ENCODE peak calls at places on chromosomes 13 and 19, in five cellular contexts. E, J, Y, O and F are unnamed samples.

GRCh38 chr13:31477961-31478360 is 261.4 kb upstream of the RXFP2 start:
- DNase-seq in Y (no peak), E (peak; percentile 69), J (no peak), O (no peak), F (peak; percentile 83)

GRCh38 chr13:90448466-90449037 is 898.9 kb upstream of the MIR17HG start:
- DNase-seq in Y (no peak), J (no peak), E (peak; percentile 20), O (no peak), F (peak; percentile 25)

GRCh38 chr13:25977216-25977615 is 74.6 kb downstream of the SHISA2 start:
- DNase-seq in Y (no peak), O (peak; percentile 24), J (no peak), E (no peak), F (no peak)

GRCh38 chr19:55132453-55133129 is 15.2 kb upstream of the PPP1R12C start:
- DNase-seq in O (no peak), E (no peak), J (no peak), Y (no peak), F (no peak)

GRCh38 chr19:40594251-40594650 is 6.9 kb upstream of the LTBP4 start:
- DNase-seq in J (no peak), E (no peak), Y (no peak), O (peak; percentile 44), F (peak; percentile 47)

GRCh38 chr19:33462112-33462726 is 59.4 kb downstream of the PEPD start:
- DNase-seq in Y (no peak), J (no peak), O (no peak), E (no peak), F (no peak)

GRCh38 chr19:46967578-46968018 is 52.0 kb upstream of the NPAS1 start:
- DNase-seq in E (no peak), O (no peak), J (peak; percentile 65), Y (no peak), F (no peak)

GRCh38 chr13:71672527-71672926 is 194.5 kb downstream of the DACH1 start:
- DNase-seq in Y (no peak), E (no peak), O (no peak), J (no peak), F (no peak)

GRCh38 chr13:112893570-112894422 is 75.2 kb upstream of the MCF2L start:
- DNase-seq in O (peak; percentile 70), Y (no peak), E (no peak), J (no peak), F (peak; percentile 17)

GRCh38 chr13:112724788-112725345 is 35.0 kb downstream of the ATP11A start:
- DNase-seq in E (no peak), O (no peak), J (no peak), Y (no peak), F (no peak)

GRCh38 chr19:3479819-3480215 is 508 bp downstream of the SMIM24 start:
- DNase-seq in O (no peak), J (no peak), Y (no peak), E (no peak), F (peak; percentile 31)

GRCh38 chr13:29925457-29925856 is 75.0 kb upstream of the UBL3 start:
- DNase-seq in O (no peak), J (no peak), E (peak; percentile 81), Y (no peak), F (peak; percentile 86)

GRCh38 chr13:112619730-112620639 is 32.0 kb upstream of the TUBGCP3 start:
- DNase-seq in J (no peak), Y (no peak), E (peak; percentile 27), O (peak; percentile 93), F (peak; percentile 52)

GRCh38 chr19:38059897-38060296 is 152.9 kb downstream of the SIPA1L3 start:
- DNase-seq in E (no peak), Y (no peak), O (no peak), J (no peak), F (no peak)

GRCh38 chr19:17775991-17776803 is 18.7 kb upstream of the B3GNT3 start:
- DNase-seq in E (no peak), Y (no peak), J (no peak), O (no peak), F (no peak)

GRCh38 chr19:36064829-36065228 is 10.1 kb downstream of the WDR62 start:
- DNase-seq in J (no peak), Y (no peak), O (no peak), E (no peak), F (no peak)

GRCh38 chr13:64480648-64481047 is 2749.5 kb downstream of the PCDH9 start:
- DNase-seq in E (no peak), Y (no peak), J (no peak), O (no peak), F (peak; percentile 22)

GRCh38 chr19:35828694-35829301 is 16.2 kb upstream of the PRODH2 start:
- DNase-seq in J (peak; percentile 60), E (peak; percentile 51), O (no peak), Y (no peak), F (peak; percentile 73)

GRCh38 chr13:50408068-50408467 is 392.8 kb downstream of the KCNRG start:
- DNase-seq in J (no peak), E (no peak), O (no peak), Y (no peak), F (no peak)

GRCh38 chr13:30052127-30052526 is 201.7 kb upstream of the UBL3 start:
- DNase-seq in J (no peak), Y (no peak), E (no peak), O (no peak), F (no peak)

GRCh38 chr13:76854894-76855293 is 31.3 kb downstream of the KCTD12 start:
- DNase-seq in J (no peak), E (peak; percentile 48), Y (no peak), O (no peak), F (peak; percentile 52)

GRCh38 chr19:2774083-2774679 is 8.9 kb downstream of the SGTA start:
- DNase-seq in O (no peak), J (no peak), E (no peak), Y (no peak), F (no peak)

GRCh38 chr19:11453468-11454341 is 18.3 kb downstream of the PRKCSH start:
- DNase-seq in Y (no peak), O (no peak), J (no peak), E (no peak), F (no peak)

GRCh38 chr19:5692785-5693194 is 2.7 kb downstream of the RPL36 start:
- DNase-seq in O (no peak), E (peak; percentile 37), J (no peak), Y (no peak), F (no peak)

GRCh38 chr13:97913206-97913605 is 40.3 kb upstream of the IPO5 start:
- DNase-seq in J (no peak), E (no peak), Y (no peak), O (no peak), F (no peak)

GRCh38 chr19:40210919-40211318 is 7.3 kb downstream of the TTC9B start:
- DNase-seq in J (no peak), O (no peak), Y (no peak), E (no peak), F (no peak)

GRCh38 chr13:29847501-29847983 is 2.9 kb downstream of the UBL3 start:
- DNase-seq in J (peak; percentile 53), O (no peak), E (peak; percentile 76), Y (no peak), F (peak; percentile 79)

GRCh38 chr13:112994781-112995355 is 25.9 kb downstream of the MCF2L start:
- DNase-seq in E (no peak), Y (no peak), J (no peak), O (no peak), F (no peak)

GRCh38 chr19:30792561-30793505 is 420.6 kb downstream of the ZNF536 start:
- DNase-seq in Y (no peak), J (no peak), E (no peak), O (no peak), F (no peak)

GRCh38 chr19:53868091-53868891 is 608 bp downstream of the MYADM start:
- DNase-seq in E (peak; percentile 83), O (no peak), J (no peak), Y (no peak), F (peak; percentile 78)

GRCh38 chr13:25529425-25529824 is 157.7 kb downstream of the ATP8A2 start:
- DNase-seq in O (no peak), J (no peak), Y (no peak), E (no peak), F (no peak)

GRCh38 chr13:28622286-28622685 is 36.6 kb upstream of the POMP start:
- DNase-seq in J (no peak), E (no peak), Y (no peak), O (no peak), F (no peak)

GRCh38 chr19:48053856-48054255 is 10.0 kb upstream of the CABP5 start:
- DNase-seq in J (no peak), O (no peak), Y (no peak), E (peak; percentile 46), F (peak; percentile 28)

GRCh38 chr19:1663854-1664253 is 11.4 kb upstream of the TCF3 start:
- DNase-seq in Y (no peak), J (no peak), E (no peak), O (no peak), F (no peak)

GRCh38 chr19:33770107-33770506 is 26.6 kb upstream of the KCTD15 start:
- DNase-seq in Y (no peak), O (no peak), J (no peak), E (no peak), F (no peak)

GRCh38 chr13:71712988-71713653 is 153.9 kb downstream of the DACH1 start:
- DNase-seq in J (no peak), Y (no peak), O (no peak), E (no peak), F (no peak)

GRCh38 chr19:51750381-51751124 is 1.1 kb downstream of the FPR1 start:
- DNase-seq in O (no peak), Y (no peak), J (no peak), E (peak; percentile 13), F (no peak)

GRCh38 chr13:29583073-29583785 is 12.3 kb downstream of the SLC7A1 start:
- DNase-seq in E (peak; percentile 90), O (no peak), Y (no peak), J (no peak), F (peak; percentile 93)

GRCh38 chr19:37309834-37310575 is 60.9 kb upstream of the ZNF527 start:
- DNase-seq in O (peak; percentile 15), E (no peak), Y (no peak), J (no peak), F (no peak)